ENCODE peak calls at places on chromosomes 5 and 9, in ten cellular contexts. P is sigmoid colon, V is HCT116, K is esophagus squamous epithelium, O is spleen, D is thyroid gland, G is transverse colon, B is ovary, S is breast epithelium, Q is suprapubic skin. Z is an unnamed sample.

GRCh38 chr9:76621011-76621410 is 143.2 kb upstream of the PCA3 start:
- DNase-seq in B (no peak), K (no peak), S (no peak), V (no peak), P (no peak), D (peak; percentile 40), O (no peak), G (no peak), Q (no peak), Z (no peak)

GRCh38 chr5:56060276-56061110 is 65.7 kb upstream of the IL6ST start:
- DNase-seq in S (no peak), P (no peak), K (no peak), B (no peak), O (no peak), Q (no peak), G (no peak), V (no peak), D (no peak), Z (no peak)

GRCh38 chr5:95967236-95967635 is 5.6 kb upstream of the ELL2 start:
- DNase-seq in Q (no peak), K (no peak), O (no peak), P (no peak), B (no peak), V (no peak), G (no peak), D (no peak), S (no peak), Z (no peak)

GRCh38 chr5:163612358-163613149 is 107.1 kb downstream of the MAT2B start:
- DNase-seq in G (no peak), K (no peak), D (no peak), S (no peak), B (no peak), O (no peak), Q (no peak), V (no peak), P (no peak), Z (no peak)

GRCh38 chr5:135560858-135561257 is 17.9 kb downstream of the CXCL14 start:
- DNase-seq in P (peak; percentile 83), D (peak; percentile 78), K (no peak), Q (peak; percentile 80), S (peak; percentile 72), G (peak; percentile 79), B (peak; percentile 55), V (peak; percentile 65), O (peak; percentile 81), Z (peak; percentile 67)

GRCh38 chr5:150142800-150143724 is 12.6 kb downstream of the PDGFRB start:
- DNase-seq in O (no peak), V (peak; percentile 33), G (peak; percentile 64), S (peak; percentile 62), D (peak; percentile 21), P (peak; percentile 96), K (no peak), B (peak; percentile 87), Q (peak; percentile 91), Z (peak; percentile 84)

GRCh38 chr5:177116631-177117373 is 16.8 kb upstream of the NSD1 start:
- DNase-seq in Q (peak; percentile 91), S (peak; percentile 87), P (peak; percentile 96), G (peak; percentile 80), K (no peak), O (peak; percentile 94), D (peak; percentile 90), B (peak; percentile 91), V (no peak), Z (peak; percentile 96)

GRCh38 chr5:134132372-134133212 is 18.1 kb downstream of the TCF7 start:
- DNase-seq in D (no peak), K (no peak), P (peak; percentile 37), O (peak; percentile 86), V (no peak), B (peak; percentile 13), G (no peak), Q (peak; percentile 36), S (no peak), Z (no peak)

GRCh38 chr9:89138463-89139390 is 39.9 kb downstream of the SHC3 start:
- DNase-seq in D (no peak), G (no peak), Q (no peak), S (no peak), V (peak; percentile 27), B (no peak), O (no peak), K (no peak), P (no peak), Z (no peak)

GRCh38 chr9:121815084-121815483 is 163.7 kb downstream of the DAB2IP start:
- DNase-seq in B (no peak), V (no peak), Q (no peak), G (no peak), K (no peak), D (no peak), P (no peak), O (no peak), S (peak; percentile 17), Z (no peak)

GRCh38 chr9:6782981-6783380 is 25.2 kb downstream of the KDM4C start:
- DNase-seq in G (no peak), D (no peak), Q (no peak), B (no peak), O (no peak), V (no peak), P (peak; percentile 7), S (no peak), K (no peak), Z (no peak)

GRCh38 chr9:6779417-6780241 is 21.9 kb downstream of the KDM4C start:
- DNase-seq in Q (no peak), D (peak; percentile 12), O (no peak), S (no peak), P (peak; percentile 8), G (peak; percentile 13), B (no peak), K (no peak), V (no peak), Z (no peak)

GRCh38 chr9:6782378-6782777 is 24.6 kb downstream of the KDM4C start:
- DNase-seq in G (no peak), B (no peak), S (no peak), K (no peak), P (peak; percentile 1), V (no peak), D (no peak), Q (no peak), O (no peak), Z (no peak)

GRCh38 chr9:6780690-6781089 is 22.9 kb downstream of the KDM4C start:
- DNase-seq in K (no peak), V (no peak), P (no peak), Q (no peak), O (no peak), S (no peak), D (no peak), G (no peak), B (no peak), Z (no peak)

GRCh38 chr9:6781476-6781875 is 23.7 kb downstream of the KDM4C start:
- DNase-seq in B (no peak), S (no peak), G (no peak), D (no peak), P (no peak), V (no peak), O (no peak), K (no peak), Q (no peak), Z (no peak)
- H3K4me1 ChIP-seq in B (no peaks in the 10 kb centered on the region), S (no peaks in the 10 kb centered on the region), G (peaks cover 55% of the 10 kb centered on the region), D (peaks cover 21% of the 10 kb centered on the region), P (peaks cover 19% of the 10 kb centered on the region), V (peaks cover 15% of the 10 kb centered on the region), O (peaks cover 22% of the 10 kb centered on the region), K (no peaks in the 10 kb centered on the region), Q (peaks cover 3% of the 10 kb centered on the region), Z (peaks cover 23% of the 10 kb centered on the region)

GRCh38 chr5:38847549-38848341 is 1.9 kb downstream of the OSMR start:
- DNase-seq in B (no peak), S (no peak), G (no peak), Q (no peak), O (no peak), P (no peak), D (no peak), V (no peak), K (no peak), Z (no peak)
- TF ChIP-seq POLR2A in B (no peak), S (no peak), G (no peak), Q (no peak), O (no peak), P (no peak), D (no peak), V (no peak), K (no peak), Z (no peak)

DNA sequence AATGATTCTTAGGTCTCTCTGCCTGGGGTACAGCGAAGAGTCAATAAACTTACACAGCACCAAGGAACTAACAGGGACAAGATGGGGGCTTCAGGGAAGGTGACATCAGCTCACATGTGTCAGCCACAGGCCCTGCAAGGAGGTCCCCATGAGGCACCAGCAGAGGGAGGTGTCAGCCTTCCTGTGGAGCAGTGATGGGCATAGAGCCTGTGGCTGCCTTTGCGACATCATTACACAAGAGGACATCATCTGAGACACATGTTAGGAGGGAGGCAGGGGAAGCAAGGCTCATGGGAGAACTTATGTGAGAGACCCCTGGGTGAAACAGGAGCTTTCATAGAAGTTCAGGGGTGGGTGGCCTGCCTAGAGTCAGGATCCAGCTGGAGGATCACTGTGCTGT is 389.6 kb downstream of the SEMA5A start:
- DNase-seq in P (no peak), Q (peak; percentile 70), G (no peak), D (no peak), S (no peak), B (no peak), K (no peak), V (no peak), O (no peak), Z (no peak)
- TF ChIP-seq CTCF in P (no peak), Q (peak; percentile 20), G (peak; percentile 21), D (no peak), S (peak; percentile 35), B (no peak), K (peak; percentile 41), V (no peak), O (peak; percentile 16), Z (peak; percentile 30)

GRCh38 chr5:66671305-66671704 is 75.1 kb downstream of the MAST4 start:
- DNase-seq in K (no peak), B (no peak), G (no peak), P (no peak), D (no peak), O (no peak), V (no peak), S (no peak), Q (no peak), Z (no peak)

GRCh38 chr5:66674802-66675201 is 78.6 kb downstream of the MAST4 start:
- DNase-seq in B (no peak), K (no peak), S (no peak), D (no peak), O (no peak), Q (no peak), P (no peak), G (no peak), V (no peak), Z (no peak)

GRCh38 chr5:66680227-66680626 is 84.0 kb downstream of the MAST4 start:
- DNase-seq in O (no peak), D (no peak), Q (no peak), P (no peak), B (no peak), S (no peak), K (no peak), G (no peak), V (no peak), Z (no peak)

GRCh38 chr5:66680804-66681203 is 84.6 kb downstream of the MAST4 start:
- DNase-seq in D (no peak), Q (no peak), P (no peak), V (no peak), O (no peak), B (no peak), G (no peak), S (no peak), K (no peak), Z (no peak)

DNA sequence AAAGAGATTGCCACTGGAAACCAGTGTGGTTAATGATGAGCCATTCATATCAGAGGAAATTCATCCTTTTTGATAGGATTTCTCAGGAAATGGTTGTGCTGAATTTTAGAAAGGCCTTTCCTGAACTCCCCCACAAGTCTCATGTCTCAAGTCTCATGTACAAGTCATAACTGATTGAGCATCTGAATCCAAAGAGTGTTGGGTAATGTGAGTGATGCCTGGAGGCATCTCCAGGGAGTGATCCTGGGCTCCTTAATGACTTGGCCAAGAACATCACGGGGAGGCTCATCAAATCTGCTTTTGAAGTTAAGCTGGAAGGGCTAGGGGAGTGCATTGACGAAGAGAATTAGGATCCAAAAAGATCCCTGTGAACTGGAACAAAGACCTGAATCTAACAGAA is 79.2 kb downstream of the MAST4 start:
- DNase-seq in O (no peak), P (no peak), V (no peak), G (no peak), Q (no peak), B (no peak), S (no peak), D (no peak), K (no peak), Z (no peak)
- H3K4me1 ChIP-seq in O (no peaks in the 10 kb centered on the region), P (peaks cover 18% of the 10 kb centered on the region), V (no peaks in the 10 kb centered on the region), G (peaks cover 11% of the 10 kb centered on the region), Q (no peaks in the 10 kb centered on the region), B (peaks cover 3% of the 10 kb centered on the region), S (no peaks in the 10 kb centered on the region), D (no peaks in the 10 kb centered on the region), K (no peaks in the 10 kb centered on the region), Z (no peaks in the 10 kb centered on the region)

Z was measured in heart left ventricle.